ENCODE peak calls at places on chromosome 5, in seven cellular contexts. B is GM23248, I is fibroblast of lung, M is mesenchymal stem cell, H is H9, P is K562, K is mammary epithelial cell. W is an unnamed sample.

GRCh38 chr5:11851402-11851801 is 52.8 kb downstream of the CTNND2 start:
- DNase-seq in H (no peak), P (no peak), K (no peak), B (no peak), I (no peak), M (peak; percentile 40), W (peak; percentile 66)

GRCh38 chr5:52796507-52797103 is 8.9 kb downstream of the ITGA1 start:
- DNase-seq in P (no peak), M (no peak), H (no peak), K (no peak), I (no peak), B (no peak), W (no peak)

GRCh38 chr5:179294131-179294780 is 51.0 kb downstream of the ADAMTS2 start:
- DNase-seq in B (peak; percentile 59), K (no peak), H (no peak), I (no peak), M (no peak), P (no peak), W (no peak)

GRCh38 chr5:59390074-59390659 is 503.4 kb downstream of the PDE4D start:
- DNase-seq in I (peak; percentile 57), B (peak; percentile 61), H (no peak), K (no peak), P (peak; percentile 11), M (peak; percentile 33), W (no peak)

GRCh38 chr5:89769975-89770374 is 639.6 kb downstream of the CETN3 start:
- DNase-seq in M (peak; percentile 55), I (peak; percentile 4), B (peak; percentile 29), P (no peak), H (no peak), K (peak; percentile 64), W (peak; percentile 80)

GRCh38 chr5:103621548-103621930 is 59.0 kb upstream of the NUDT12 start:
- DNase-seq in K (no peak), I (no peak), P (no peak), B (no peak), M (peak; percentile 4), H (no peak), W (no peak)

GRCh38 chr5:155871623-155872022 is 455.3 kb upstream of the SGCD start:
- DNase-seq in B (no peak), H (no peak), P (no peak), K (no peak), M (no peak), I (no peak), W (no peak)

GRCh38 chr5:149730620-149731331 is 666 bp downstream of the PPARGC1B start:
- DNase-seq in M (peak; percentile 70), K (peak; percentile 45), B (peak; percentile 36), I (no peak), P (peak; percentile 74), H (peak; percentile 73), W (peak; percentile 47)

GRCh38 chr5:119752921-119753886 is 123.8 kb downstream of the FAM170A start:
- DNase-seq in M (no peak), H (no peak), K (peak; percentile 95), P (no peak), I (no peak), B (no peak), W (no peak)

GRCh38 chr5:1997640-1998347 is 115.1 kb upstream of the IRX4 start:
- DNase-seq in B (no peak), I (no peak), K (no peak), P (no peak), M (no peak), H (no peak), W (no peak)

GRCh38 chr5:4941957-4942830 is 197.9 kb upstream of the ADAMTS16 start:
- DNase-seq in K (no peak), M (no peak), H (peak; percentile 60), P (peak; percentile 85), I (no peak), B (peak; percentile 6), W (peak; percentile 9)

GRCh38 chr5:135100431-135100830 is 66.4 kb upstream of the PITX1 start:
- DNase-seq in H (no peak), P (no peak), I (no peak), M (no peak), B (no peak), K (no peak), W (no peak)

GRCh38 chr5:127097288-127097687 is 24.0 kb upstream of the C5orf63 start:
- DNase-seq in I (no peak), P (no peak), B (no peak), K (no peak), H (no peak), M (no peak), W (no peak)

GRCh38 chr5:148482697-148483462 is 99.1 kb downstream of the FBXO38 start:
- DNase-seq in H (peak; percentile 89), I (peak; percentile 40), M (peak; percentile 36), B (peak; percentile 72), K (peak; percentile 40), P (peak; percentile 69), W (peak; percentile 87)

GRCh38 chr5:138775034-138775433 is 21.8 kb downstream of the CTNNA1 start:
- DNase-seq in B (no peak), I (no peak), K (no peak), P (no peak), H (no peak), M (no peak), W (no peak)
- H3K4me1 ChIP-seq in B (no peaks in the 10 kb centered on the region), I (no peaks in the 10 kb centered on the region), K (no peaks in the 10 kb centered on the region), P (no peaks in the 10 kb centered on the region), H (no peaks in the 10 kb centered on the region), M (peaks cover 6% of the 10 kb centered on the region), W (no peaks in the 10 kb centered on the region)

DNA sequence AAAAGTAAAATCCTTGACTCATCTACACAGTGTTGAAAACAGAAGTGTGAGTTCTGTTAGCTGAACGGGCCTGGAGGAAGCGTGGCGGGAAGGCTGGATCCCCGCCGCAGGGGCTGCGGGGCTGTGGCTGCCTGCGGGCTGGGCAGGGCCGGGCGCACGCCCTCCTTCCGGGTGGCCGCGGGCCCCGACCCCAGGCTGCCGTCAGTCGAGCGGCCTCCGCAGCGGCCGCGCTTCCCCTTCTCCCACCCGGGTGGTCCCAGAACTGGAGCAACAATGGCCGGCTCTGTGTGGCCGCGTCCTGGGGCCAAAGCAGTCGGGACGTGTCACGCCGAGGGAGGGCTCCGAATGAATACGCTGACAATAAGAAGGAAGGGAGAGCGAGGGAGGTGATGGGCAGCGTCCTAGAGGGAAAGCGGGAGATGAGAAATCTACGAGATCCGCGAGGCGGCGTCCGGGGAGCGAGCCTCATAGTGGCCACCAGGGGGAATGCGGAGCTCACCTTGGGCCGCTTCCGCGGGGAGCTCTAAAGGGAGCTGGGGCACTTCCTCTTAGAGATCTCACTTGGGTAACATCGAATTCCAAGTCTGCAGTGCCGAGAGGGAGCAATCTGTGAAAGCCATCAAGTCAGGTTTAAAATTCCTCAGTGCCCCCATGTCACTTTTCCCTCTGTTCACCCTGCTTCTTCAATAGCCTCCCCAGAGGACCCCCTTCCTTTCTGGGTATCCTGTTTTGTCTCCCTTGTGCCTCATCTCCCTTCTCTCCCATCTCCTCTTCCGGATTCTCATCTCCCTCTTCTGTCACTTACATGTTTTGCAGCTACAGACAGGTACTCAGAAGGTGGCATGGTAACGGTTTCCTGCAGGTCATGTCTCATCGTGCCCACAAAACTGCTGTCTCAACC is 83.9 kb downstream of the SLC1A3 start:
- DNase-seq in P (peak; percentile 74), B (peak; percentile 92), H (peak; percentile 92), M (peak; percentile 72), I (peak; percentile 73), K (peak; percentile 81), W (peak; percentile 92)
- H3K9ac ChIP-seq in P (peak overlapping the region; percentile 31), B (peak overlapping the region; percentile 77), H (peak overlapping the region; percentile 28), M (peak overlapping the region; percentile 87), I (peak overlapping the region; percentile 58), K (peak overlapping the region; percentile 64), W (peak overlapping the region; percentile 72)

DNA sequence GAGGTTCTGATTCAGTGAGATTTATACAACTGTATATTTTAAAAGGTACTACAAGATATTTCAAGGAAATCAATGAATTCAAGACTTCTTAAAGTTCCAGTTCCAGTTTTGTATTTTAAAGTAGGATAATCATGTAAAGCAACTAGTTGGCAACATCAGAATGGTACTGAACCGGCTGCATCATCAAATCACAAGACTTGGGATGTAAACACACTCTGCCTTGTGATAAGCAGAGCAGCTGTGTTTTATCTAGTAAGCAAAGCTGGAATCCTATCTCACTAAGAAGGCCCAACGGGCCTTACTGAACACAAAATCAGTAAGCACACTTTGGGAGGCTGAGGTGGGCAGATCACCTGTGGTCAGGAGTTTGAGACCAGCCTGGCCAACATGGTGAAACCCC is 327.2 kb upstream of the NREP start:
- DNase-seq in K (no peak), B (no peak), P (no peak), H (no peak), I (peak; percentile 83), M (peak; percentile 65), W (no peak)
- H2AFZ ChIP-seq in K (no peak overlapping the region), B (peak overlapping the region; percentile 49), P (no peak overlapping the region), H (peak overlapping the region; percentile 22), I (peak overlapping the region; percentile 41), M (no peak overlapping the region), W (no peak overlapping the region)

GRCh38 chr5:171462136-171462927 is 42.9 kb downstream of the FGF18 start:
- DNase-seq in K (no peak), M (no peak), I (no peak), H (peak; percentile 55), B (no peak), P (no peak), W (no peak)
- H3K4me1 ChIP-seq in K (no peaks in the 10 kb centered on the region), M (no peaks in the 10 kb centered on the region), I (no peaks in the 10 kb centered on the region), H (no peaks in the 10 kb centered on the region), B (no peaks in the 10 kb centered on the region), P (peaks cover 2% of the 10 kb centered on the region), W (no peaks in the 10 kb centered on the region)

DNA sequence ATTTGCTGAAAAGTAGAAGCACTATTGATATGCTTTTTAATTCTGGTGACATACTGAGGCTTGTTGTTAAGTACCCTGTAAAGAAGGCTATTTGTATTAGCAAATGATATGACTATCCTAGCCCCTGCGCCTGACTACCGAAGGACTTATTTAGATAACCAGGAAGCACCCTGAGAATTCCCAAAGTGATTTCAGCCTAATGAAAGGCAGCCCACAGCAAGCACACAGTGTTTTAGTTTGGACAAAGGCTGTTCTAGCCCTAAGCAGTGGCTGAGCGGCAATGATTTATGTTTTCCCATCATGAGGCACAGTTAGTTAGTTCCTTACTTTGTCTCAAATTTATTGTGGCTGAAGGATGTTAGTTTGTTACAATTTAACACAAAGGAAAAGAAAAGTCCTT is 235.3 kb downstream of the KCTD16 start:
- DNase-seq in I (no peak), H (no peak), M (no peak), K (no peak), P (no peak), B (no peak), W (no peak)
- H3K9ac ChIP-seq in I (no peak overlapping the region), H (no peak overlapping the region), M (no peak overlapping the region), K (no peak overlapping the region), P (no peak overlapping the region), B (no peak overlapping the region), W (no peak overlapping the region)

DNA sequence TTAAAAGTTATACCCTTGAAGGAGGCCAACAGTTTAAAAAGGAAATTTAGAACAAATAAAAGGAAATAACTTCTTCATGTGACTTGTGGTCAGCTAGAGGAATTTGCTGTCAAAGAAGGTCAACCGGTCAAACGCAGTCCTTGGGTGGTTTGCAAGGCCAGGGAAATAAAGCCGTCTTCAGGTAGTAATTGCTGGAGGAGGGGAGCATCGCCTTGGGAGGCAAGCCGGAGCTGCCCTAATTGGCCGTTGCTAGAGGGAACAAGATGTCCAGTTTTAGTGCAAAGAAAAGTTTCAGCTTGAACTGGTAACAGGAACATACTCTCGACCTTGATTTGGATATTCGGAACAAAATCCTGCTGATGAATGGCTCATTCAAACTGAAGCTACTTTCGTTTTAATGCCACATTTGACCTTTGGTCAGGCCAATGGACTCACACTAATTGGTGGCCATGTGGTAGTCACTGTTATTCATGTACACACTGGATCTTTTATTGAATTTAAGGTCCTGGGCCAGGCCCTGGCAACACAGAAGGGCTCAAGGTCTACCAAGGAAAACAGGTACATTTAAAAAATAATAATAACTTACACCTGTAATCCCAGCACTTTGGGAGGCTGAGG is 47.0 kb upstream of the MYO10 start:
- DNase-seq in K (no peak), B (no peak), M (peak; percentile 55), H (no peak), I (no peak), P (no peak), W (no peak)
- H2AFZ ChIP-seq in K (no peak overlapping the region), B (no peak overlapping the region), M (no peak overlapping the region), H (no peak overlapping the region), I (no peak overlapping the region), P (no peak overlapping the region), W (no peak overlapping the region)

GRCh38 chr5:74196233-74196632 is 444.3 kb downstream of the ENC1 start:
- DNase-seq in B (no peak), H (no peak), M (no peak), P (no peak), K (no peak), I (no peak), W (no peak)
- H3K4me1 ChIP-seq in B (peaks cover 12% of the 10 kb centered on the region), H (no peaks in the 10 kb centered on the region), M (peaks cover 10% of the 10 kb centered on the region), P (no peaks in the 10 kb centered on the region), K (peaks cover 21% of the 10 kb centered on the region), I (no peaks in the 10 kb centered on the region), W (peaks cover 8% of the 10 kb centered on the region)

W was measured in PC-3.